ENCODE peak calls at places on chromosomes 2 and 18, in four cellular contexts. H, C, L and Q are unnamed samples.

GRCh38 chr2:224837558-224837957 is 121.4 kb upstream of the CCDC195 start:
- DNase-seq in H (no peak), L (no peak), C (no peak), Q (no peak)

GRCh38 chr2:48346124-48346536 is 183.8 kb upstream of the STON1 start:
- DNase-seq in L (peak; percentile 89), C (no peak), H (no peak), Q (no peak)

GRCh38 chr2:163662141-163662780 is 73.5 kb downstream of the FIGN start:
- DNase-seq in L (no peak), H (no peak), C (no peak), Q (no peak)

GRCh38 chr2:102473020-102473419 is at the start of gene SLC9A4:
- DNase-seq in C (peak; percentile 25), L (peak; percentile 52), H (no peak), Q (no peak)

GRCh38 chr2:29309090-29310054 is 194.2 kb downstream of the CLIP4 start:
- DNase-seq in C (peak; percentile 64), H (no peak), L (peak; percentile 62), Q (no peak)

GRCh38 chr2:179341152-179341866 is 76.7 kb upstream of the SESTD1 start:
- DNase-seq in L (no peak), H (no peak), C (no peak), Q (no peak)

GRCh38 chr2:184597571-184597980 is 753 bp upstream of the ZNF804A start:
- DNase-seq in H (no peak), L (no peak), C (no peak), Q (peak; percentile 49)

GRCh38 chr2:74025971-74026612 is 41.4 kb downstream of the TET3 start:
- DNase-seq in L (no peak), C (peak; percentile 44), H (no peak), Q (no peak)

GRCh38 chr2:37653805-37654378 is 17.6 kb downstream of the CDC42EP3 start:
- DNase-seq in C (no peak), H (peak; percentile 84), L (no peak), Q (no peak)

GRCh38 chr18:33560686-33561370 is 17.2 kb upstream of the ASXL3 start:
- DNase-seq in C (no peak), L (peak; percentile 7), H (peak; percentile 11), Q (no peak)

GRCh38 chr2:180979086-180979934 is 1.1 kb upstream of the UBE2E3 start:
- DNase-seq in C (peak; percentile 21), H (no peak), L (peak; percentile 82), Q (no peak)

GRCh38 chr2:7030810-7031209 is 113.6 kb downstream of the RNF144A start:
- DNase-seq in L (no peak), H (no peak), C (no peak), Q (no peak)

GRCh38 chr18:46042571-46043123 is 29.4 kb downstream of the PSTPIP2 start:
- DNase-seq in H (no peak), L (no peak), C (no peak), Q (no peak)

GRCh38 chr2:32425719-32426141 is 68.9 kb downstream of the BIRC6 start:
- DNase-seq in L (no peak), C (no peak), H (no peak), Q (no peak)

GRCh38 chr2:52238782-52239181 is 1206.8 kb upstream of the NRXN1 start:
- DNase-seq in C (no peak), L (no peak), H (no peak), Q (no peak)

GRCh38 chr2:174025271-174026121 is 60.3 kb upstream of the SP3 start:
- DNase-seq in H (no peak), C (no peak), L (peak; percentile 72), Q (no peak)

GRCh38 chr2:141906673-141907072 is 224.1 kb downstream of the LRP1B start:
- DNase-seq in H (no peak), L (no peak), C (no peak), Q (no peak)

GRCh38 chr2:29245742-29246387 is 130.7 kb downstream of the CLIP4 start:
- DNase-seq in C (peak; percentile 13), H (no peak), L (peak; percentile 33), Q (no peak)

GRCh38 chr2:177284531-177284930 is 20.0 kb upstream of the NFE2L2 start:
- DNase-seq in L (no peak), C (no peak), H (no peak), Q (no peak)

GRCh38 chr2:36615214-36615613 is 17.2 kb upstream of the FEZ2 start:
- DNase-seq in L (no peak), H (no peak), C (peak; percentile 17), Q (no peak)

GRCh38 chr2:230473378-230473777 is 57.4 kb downstream of the SP100 start:
- DNase-seq in L (no peak), C (no peak), H (no peak), Q (no peak)

DNA sequence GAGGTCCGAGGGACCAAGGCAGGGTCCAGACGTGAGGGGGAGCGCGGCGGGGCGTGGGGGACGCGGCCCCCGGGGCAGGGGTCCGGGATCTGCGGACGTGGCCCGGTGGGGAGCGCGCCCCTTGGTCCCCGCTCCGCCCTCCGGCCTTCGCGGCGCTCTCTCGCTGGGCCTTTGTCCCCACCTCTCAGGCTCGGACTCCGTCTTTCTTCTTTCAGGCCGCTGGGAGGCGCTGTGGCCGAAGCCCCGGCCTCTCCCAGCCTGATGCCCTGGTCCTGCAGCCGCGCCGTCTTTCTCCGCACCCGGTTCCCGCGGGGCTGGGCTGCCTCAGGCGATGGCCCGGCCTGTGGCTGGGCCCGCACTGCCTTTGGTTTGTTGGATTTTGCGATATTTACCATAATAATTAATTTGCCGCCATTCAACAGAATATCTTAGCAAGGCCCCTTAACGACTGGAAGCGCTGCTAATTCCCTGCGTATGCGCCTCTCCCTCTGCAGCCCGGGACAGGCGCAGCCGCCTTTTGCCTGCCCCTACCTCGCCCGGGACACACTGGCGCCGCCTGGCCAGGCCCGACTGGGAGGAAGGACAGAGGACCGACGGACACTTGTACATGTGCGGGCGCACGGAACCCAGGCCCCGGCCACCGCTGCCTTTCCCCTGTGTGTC is 10.8 kb downstream of the SIX3 start:
- DNase-seq in C (peak; percentile 75), H (no peak), L (peak; percentile 58), Q (peak; percentile 86)
- TF ChIP-seq CBX5 in C (no peak), H (no peak), L (peak; percentile 49), Q (no peak)

DNA sequence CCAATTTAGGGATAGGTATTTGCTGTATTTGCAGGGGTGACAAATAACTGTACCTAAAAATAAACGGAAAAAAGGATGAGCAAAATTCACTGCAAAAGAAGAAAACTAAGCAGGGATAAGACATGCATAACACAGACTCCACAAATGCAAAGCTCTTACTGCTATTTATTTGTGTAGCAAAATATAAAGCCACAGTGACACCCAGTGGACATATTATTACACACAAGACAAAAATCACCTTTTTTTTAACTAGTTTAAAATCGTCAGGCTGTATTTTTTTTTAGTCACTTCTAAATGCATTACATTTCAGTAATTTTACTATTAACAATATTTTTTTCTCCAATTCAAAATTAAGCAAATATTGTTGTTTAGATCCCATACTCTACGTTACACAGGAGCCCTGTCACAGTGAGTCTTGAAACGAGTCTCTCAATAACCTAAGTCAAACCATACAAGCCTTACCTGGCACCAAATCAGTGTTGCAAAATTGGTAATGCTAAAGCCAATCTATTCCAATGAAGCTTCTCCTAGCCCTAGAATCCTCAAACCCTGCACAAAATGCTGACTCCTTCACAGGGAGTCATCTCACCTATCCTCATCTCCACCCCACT is 23.7 kb downstream of the METTL4 start:
- DNase-seq in H (peak; percentile 5), L (peak; percentile 20), C (peak; percentile 33), Q (no peak)
- TF ChIP-seq CTCF in H (peak; percentile 25), L (peak; percentile 47), C (peak; percentile 38), Q (no peak)

GRCh38 chr2:26591619-26592505 is 49.3 kb downstream of the CIB4 start:
- DNase-seq in C (no peak), L (no peak), H (no peak), Q (peak; percentile 44)
- TF ChIP-seq CBX5 in C (no peak), L (no peak), H (no peak), Q (no peak)

GRCh38 chr2:95316466-95317122 is 19.4 kb downstream of the KCNIP3 start:
- DNase-seq in L (no peak), H (no peak), C (no peak), Q (no peak)
- TF ChIP-seq CTCF in L (no peak), H (no peak), C (no peak), Q (no peak)